ENCODE peak calls at places on chromosomes 2 and 18, in six cellular contexts. S is OCI-LY7, D is lower lobe of right lung, U is endodermal cell, F is heart right ventricle, E is dorsolateral prefrontal cortex. B is an unnamed sample.

GRCh38 chr18:3305354-3305762 is 43.4 kb downstream of the MYL12B start:
- DNase-seq in F (no peak), E (no peak), U (no peak), D (no peak), S (no peak), B (no peak)

GRCh38 chr2:230785346-230785745 is 72.7 kb downstream of the CAB39 start:
- DNase-seq in U (no peak), E (no peak), D (no peak), F (no peak), S (no peak), B (no peak)

GRCh38 chr2:236177604-236177966 is 9.4 kb upstream of the GBX2 start:
- DNase-seq in S (no peak), D (no peak), F (no peak), E (no peak), U (peak), B (peak)

GRCh38 chr2:60105868-60106267 is 447.6 kb downstream of the BCL11A start:
- DNase-seq in D (no peak), F (no peak), S (no peak), E (peak), U (no peak), B (no peak)

GRCh38 chr2:57443985-57444501 is 602.6 kb upstream of the VRK2 start:
- DNase-seq in D (no peak), S (no peak), U (no peak), E (no peak), F (no peak), B (no peak)

GRCh38 chr2:7510353-7510752 is 593.1 kb downstream of the RNF144A start:
- DNase-seq in U (no peak), E (no peak), F (no peak), D (no peak), S (no peak), B (no peak)

GRCh38 chr18:21179590-21180220 is 62.3 kb upstream of the GREB1L start:
- DNase-seq in F (peak), D (no peak), S (peak), E (no peak), U (peak), B (no peak)

GRCh38 chr2:96267159-96267971 is 1.3 kb downstream of the CIAO1 start:
- DNase-seq in E (no peak), D (peak), U (peak), S (peak), F (no peak), B (no peak)

GRCh38 chr2:32812316-32812715 is 134.4 kb upstream of the LTBP1 start:
- DNase-seq in S (no peak), D (no peak), U (no peak), F (no peak), E (no peak), B (no peak)

DNA sequence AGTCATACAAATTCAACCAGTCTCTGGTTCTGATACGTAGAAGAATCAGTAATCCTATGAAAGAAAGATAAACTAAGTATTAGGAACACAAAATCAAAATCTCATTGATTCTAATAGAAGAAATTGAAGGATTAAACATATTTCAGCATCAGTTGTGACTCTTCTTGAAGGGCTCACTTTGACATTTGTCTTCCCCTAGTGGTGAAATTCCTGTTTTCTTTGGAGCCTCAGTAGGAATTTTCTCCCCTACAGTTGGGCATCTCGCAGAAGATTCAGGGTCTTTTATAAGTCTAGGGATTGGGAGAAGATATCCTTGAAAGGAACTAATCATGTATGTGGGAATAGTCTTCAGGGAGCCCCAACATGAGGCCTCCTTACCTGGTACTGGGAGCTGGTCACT is 2.8 kb upstream of the CRYGB start:
- DNase-seq in U (no peak), D (no peak), E (no peak), S (no peak), F (no peak), B (no peak)
- TF ChIP-seq CTCF in U (peak), D (no peak), E (peak), S (no peak), F (no peak), B (no peak)

GRCh38 chr2:181779288-181779871 is 99.1 kb upstream of the NEUROD1 start:
- DNase-seq in D (no peak), E (no peak), S (no peak), F (no peak), U (no peak), B (no peak)

GRCh38 chr2:181780159-181781081 is 100.1 kb upstream of the NEUROD1 start:
- DNase-seq in U (no peak), F (peak), D (no peak), E (no peak), S (no peak), B (no peak)

GRCh38 chr2:181782630-181783029 is 102.3 kb upstream of the NEUROD1 start:
- DNase-seq in E (no peak), U (no peak), S (no peak), F (no peak), D (no peak), B (no peak)

GRCh38 chr2:181778621-181779195 is 98.4 kb upstream of the NEUROD1 start:
- DNase-seq in U (no peak), F (no peak), S (no peak), E (no peak), D (no peak), B (no peak)

GRCh38 chr2:181781082-181781786 is 100.9 kb upstream of the NEUROD1 start:
- DNase-seq in E (no peak), U (no peak), S (no peak), D (peak), F (no peak), B (no peak)
- H3K27ac ChIP-seq in E (no peak), U (peak), S (no peak), D (no peak), F (no peak), B (no peak)

GRCh38 chr2:167293172-167293781 is 405.0 kb downstream of the XIRP2 start:
- DNase-seq in E (peak), F (no peak), S (no peak), D (peak), U (no peak), B (no peak)

GRCh38 chr2:167297292-167297691 is 409.0 kb downstream of the XIRP2 start:
- DNase-seq in D (no peak), E (no peak), U (no peak), F (no peak), S (no peak), B (no peak)

GRCh38 chr2:167294775-167295140 is 406.5 kb downstream of the XIRP2 start:
- DNase-seq in D (no peak), F (no peak), E (no peak), U (no peak), S (no peak), B (no peak)

GRCh38 chr2:167292430-167293171 is 404.3 kb downstream of the XIRP2 start:
- DNase-seq in F (peak), D (peak), S (no peak), E (peak), U (peak), B (peak)

GRCh38 chr2:167294031-167294774 is 405.9 kb downstream of the XIRP2 start:
- DNase-seq in E (peak), S (no peak), D (peak), F (no peak), U (peak), B (no peak)
- H3K4me3 ChIP-seq in E (peak), S (no peak), D (peak), F (peak), U (peak), B (peak)

DNA sequence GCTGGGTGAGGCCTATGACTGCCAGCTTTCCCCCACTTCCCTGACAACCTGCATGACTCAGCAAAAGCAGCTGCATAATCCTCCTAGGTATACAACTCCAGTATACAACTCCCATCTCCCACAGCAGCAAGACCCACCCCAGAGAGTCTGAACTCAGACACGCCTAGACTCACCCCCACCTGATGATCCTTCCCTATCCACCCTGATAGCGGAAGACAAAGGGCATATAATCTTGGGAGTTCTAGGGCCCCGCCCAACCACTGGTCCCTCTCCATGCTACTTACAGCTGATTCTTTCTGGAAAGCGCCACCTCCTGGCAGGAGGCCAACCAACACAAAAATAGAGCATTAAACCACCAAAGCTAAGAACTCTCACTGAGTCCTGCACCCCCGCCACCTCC is 296.5 kb downstream of the DCC start:
- DNase-seq in F (no peak), D (no peak), E (no peak), U (peak), S (no peak), B (no peak)
- TF ChIP-seq CTCF in F (no peak), D (no peak), E (no peak), U (peak), S (peak), B (no peak)

DNA sequence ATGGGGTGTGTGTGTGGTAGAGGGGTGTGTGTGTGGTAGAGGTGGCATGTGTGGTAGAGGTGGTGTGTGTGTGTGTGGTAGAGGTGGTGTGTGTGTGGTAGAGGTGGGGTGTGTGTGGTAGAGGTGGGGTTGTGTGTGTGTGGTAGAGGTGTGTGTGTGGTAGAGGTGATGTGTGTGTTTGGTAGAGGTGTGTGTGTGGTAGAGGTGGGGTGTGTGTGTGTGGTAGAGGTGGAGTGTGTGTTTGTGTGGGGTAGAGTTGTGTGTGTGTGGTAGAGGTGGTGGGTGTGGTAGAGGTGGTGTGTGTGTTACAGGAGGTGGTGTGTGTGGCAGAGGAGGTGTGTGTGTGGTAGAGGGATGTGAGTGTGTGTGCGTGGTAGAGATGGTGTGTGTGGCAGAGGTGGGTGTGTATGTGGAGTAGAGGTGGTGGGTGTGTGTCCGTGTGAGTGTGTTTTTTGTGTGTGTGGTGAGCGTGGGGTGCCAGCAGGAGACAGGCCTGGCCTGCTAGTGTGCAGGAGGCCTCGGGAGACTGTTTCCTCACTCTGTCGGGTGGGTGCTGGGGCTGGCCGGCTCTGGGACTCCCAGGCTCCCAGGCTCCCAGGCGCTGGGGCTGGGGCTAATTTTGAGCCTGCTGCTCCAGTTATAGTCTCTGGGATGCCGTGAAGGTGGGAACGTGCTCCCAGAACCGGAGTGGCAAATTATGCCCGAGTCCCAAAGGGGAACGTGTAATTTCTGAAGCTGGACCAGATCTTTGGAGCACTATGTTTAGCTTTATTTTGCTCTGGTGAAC is 165.2 kb downstream of the DYSF start:
- DNase-seq in S (no peak), D (no peak), U (peak), E (no peak), F (peak), B (peak)
- H3K27ac ChIP-seq in S (no peak), D (no peak), U (no peak), E (no peak), F (no peak), B (peak)

GRCh38 chr2:203815541-203815898 is 52.1 kb upstream of the CTLA4 start:
- DNase-seq in S (no peak), E (no peak), D (no peak), F (no peak), U (no peak), B (no peak)
- H3K4me3 ChIP-seq in S (no peak), E (no peak), D (no peak), F (no peak), U (no peak), B (no peak)

GRCh38 chr2:98487806-98488189 is 43.1 kb downstream of the INPP4A start:
- DNase-seq in F (no peak), S (peak), D (no peak), U (no peak), E (no peak), B (no peak)
- TF ChIP-seq CTCF in F (peak), S (peak), D (peak), U (peak), E (peak), B (no peak)

DNA sequence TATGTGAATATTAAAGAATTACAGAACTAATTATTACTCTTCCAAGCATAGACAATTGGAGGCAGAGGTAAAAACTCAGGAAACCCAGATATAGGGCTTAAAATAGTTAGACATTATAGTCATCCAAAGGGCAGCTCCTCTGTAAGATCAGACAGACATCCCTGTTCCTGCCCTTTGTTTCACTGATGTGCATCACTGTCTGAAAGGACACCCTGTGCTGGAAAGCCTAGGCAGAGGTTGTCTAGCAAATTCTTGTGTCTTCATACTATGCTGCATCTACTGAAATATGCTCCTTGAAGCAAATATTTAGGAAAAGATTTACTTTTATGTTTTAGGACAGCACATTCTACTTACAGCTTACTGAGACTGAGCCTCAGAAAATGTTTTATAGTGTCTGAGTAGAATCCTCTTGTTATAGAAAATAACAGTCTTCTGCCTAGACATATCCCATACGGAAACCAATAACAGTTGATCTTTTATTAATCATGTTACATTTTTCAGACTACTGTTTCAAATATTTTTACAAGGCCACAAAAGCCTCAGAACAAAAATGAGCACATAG is 977.3 kb upstream of the CDH2 start:
- DNase-seq in U (no peak), F (no peak), D (no peak), S (no peak), E (no peak), B (no peak)
- H3K27ac ChIP-seq in U (no peak), F (no peak), D (no peak), S (no peak), E (no peak), B (no peak)

GRCh38 chr2:112623913-112624777 is 21.6 kb upstream of the SLC20A1 start:
- DNase-seq in E (no peak), S (no peak), F (no peak), U (peak), D (no peak), B (no peak)

GRCh38 chr2:112627060-112628040 is 18.4 kb upstream of the SLC20A1 start:
- DNase-seq in D (no peak), E (peak), S (no peak), U (peak), F (peak), B (peak)

GRCh38 chr2:112629224-112629623 is 16.5 kb upstream of the SLC20A1 start:
- DNase-seq in F (no peak), E (no peak), S (no peak), U (no peak), D (no peak), B (no peak)

GRCh38 chr2:112625474-112626114 is 20.1 kb upstream of the SLC20A1 start:
- DNase-seq in E (no peak), D (no peak), S (no peak), U (peak), F (no peak), B (no peak)

DNA sequence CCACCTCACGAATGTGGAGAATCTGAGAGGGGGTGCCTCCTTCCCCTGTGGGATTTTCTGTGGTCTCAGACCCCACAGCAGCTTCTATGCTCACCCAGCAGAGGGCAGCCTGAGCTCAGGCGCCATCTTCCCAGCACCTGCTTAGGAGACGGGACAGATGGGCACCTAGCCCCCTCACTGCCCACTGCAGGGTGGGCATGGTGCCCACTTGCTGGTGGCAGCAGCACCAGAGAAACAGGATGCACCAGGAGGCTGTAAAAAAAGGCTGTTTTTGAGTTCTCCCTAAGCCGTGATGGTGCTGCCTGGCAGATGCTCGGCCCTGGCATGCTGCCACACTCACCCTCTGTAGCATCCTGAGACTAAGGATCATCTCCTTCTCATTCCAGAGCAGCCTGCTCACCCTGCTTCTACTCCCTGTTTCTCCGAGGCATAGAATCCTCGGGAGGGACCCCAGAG is 19.1 kb upstream of the SLC20A1 start:
- DNase-seq in F (peak), S (peak), E (peak), U (peak), D (peak), B (peak)
- H3K4me3 ChIP-seq in F (no peak), S (peak), E (peak), U (no peak), D (peak), B (peak)

GRCh38 chr2:112768432-112768831 is 4.0 kb upstream of the CKAP2L start:
- DNase-seq in F (no peak), S (no peak), D (no peak), U (no peak), E (no peak), B (no peak)
- TF ChIP-seq CTCF in F (no peak), S (no peak), D (no peak), U (peak), E (no peak), B (no peak)

B was measured in coronary artery.